ENCODE peak calls at places on chromosomes 1 and 21, in eight cellular contexts. M is NCI-H1092 treated with DMSO at 0.1 percent for 48 hours, O is Caki2, V is T1000, N is NT2/D1, Q is epithelial cell of esophagus, S is SW 1271, X is adipocyte. L is an unnamed sample.

GRCh38 chr1:183262628-183263220 is 76.7 kb downstream of the LAMC2 start:
- DNase-seq in M (no peak), O (no peak), V (no peak), N (no peak), Q (no peak), S (no peak), X (no peak), L (no peak)

GRCh38 chr1:237888143-237888542 is 2.6 kb downstream of the ZP4 start:
- DNase-seq in M (no peak), O (no peak), V (no peak), N (no peak), Q (peak), S (no peak), X (no peak), L (no peak)

GRCh38 chr1:101781437-101781836 is 215.3 kb downstream of the OLFM3 start:
- DNase-seq in M (peak), O (no peak), V (no peak), N (no peak), Q (peak), S (no peak), X (no peak), L (peak)

GRCh38 chr1:209218113-209218512 is 365.4 kb upstream of the CAMK1G start:
- DNase-seq in M (no peak), O (no peak), V (no peak), N (no peak), Q (no peak), S (no peak), X (no peak), L (no peak)

GRCh38 chr1:87940410-87940809 is 611.7 kb downstream of the LMO4 start:
- DNase-seq in M (no peak), O (no peak), V (no peak), N (no peak), Q (peak), S (no peak), X (no peak), L (no peak)

GRCh38 chr1:75097686-75098085 is 36.5 kb upstream of the LHX8 start:
- DNase-seq in M (no peak), O (peak), V (peak), N (no peak), Q (peak), S (no peak), X (peak), L (no peak)

GRCh38 chr21:37565530-37566223 is 199.1 kb downstream of the DYRK1A start:
- DNase-seq in M (no peak), O (peak), V (no peak), N (no peak), Q (no peak), S (no peak), X (peak), L (peak)

GRCh38 chr1:65260851-65261473 is 48.4 kb upstream of the DNAJC6 start:
- DNase-seq in M (no peak), O (peak), V (peak), N (no peak), Q (peak), S (peak), X (peak), L (peak)

GRCh38 chr1:54391450-54392071 is 14.6 kb downstream of the SSBP3 start:
- DNase-seq in M (no peak), O (no peak), V (no peak), N (no peak), Q (no peak), S (no peak), X (no peak), L (no peak)

GRCh38 chr1:85585845-85586244 is 5.3 kb downstream of the CCN1 start:
- DNase-seq in M (no peak), O (no peak), V (no peak), N (no peak), Q (no peak), S (no peak), X (peak), L (no peak)

GRCh38 chr1:109628540-109629321 is 9.1 kb downstream of the AMPD2 start:
- DNase-seq in M (no peak), O (peak), V (peak), N (no peak), Q (peak), S (no peak), X (no peak), L (no peak)

GRCh38 chr1:151711940-151712339 is 4.7 kb downstream of the CELF3 start:
- DNase-seq in M (no peak), O (no peak), V (no peak), N (no peak), Q (no peak), S (no peak), X (no peak), L (no peak)

GRCh38 chr1:227903061-227903521 is 44.6 kb downstream of the WNT9A start:
- DNase-seq in M (no peak), O (no peak), V (no peak), N (no peak), Q (no peak), S (no peak), X (no peak), L (no peak)

GRCh38 chr1:5343256-5344020 is 648.8 kb downstream of the NPHP4 start:
- DNase-seq in M (no peak), O (no peak), V (no peak), N (no peak), Q (no peak), S (no peak), X (no peak), L (no peak)

GRCh38 chr1:206896261-206896660 is 982 bp upstream of the IL24 start:
- DNase-seq in M (no peak), O (no peak), V (no peak), N (no peak), Q (peak), S (no peak), X (no peak), L (no peak)

L was measured in PC-9.